ENCODE peak calls at places on chromosomes 5 and 9, in eight cellular contexts. S is A549; C is fibroblast of mammary gland; Z is choroid plexus epithelial cell; Q is Panc1; O is suprapubic skin; P is bronchial epithelial cell; Y is CD4-positive, CD25-positive, alpha-beta regulatory T cell. T is an unnamed sample.

GRCh38 chr5:84693256-84693655 is 308.6 kb upstream of the EDIL3 start:
- DNase-seq in S (no peak), C (no peak), Z (no peak), Q (no peak), O (no peak), P (no peak), Y (no peak), T (no peak)

GRCh38 chr5:134139891-134140469 is 25.5 kb downstream of the TCF7 start:
- DNase-seq in S (no peak), C (no peak), Z (no peak), Q (no peak), O (no peak), P (no peak), Y (no peak), T (peak; percentile 38)

GRCh38 chr9:96139592-96140251 is 162.3 kb downstream of the HSD17B3 start:
- DNase-seq in S (peak; percentile 48), C (peak; percentile 95), Z (peak; percentile 93), Q (no peak), O (peak; percentile 75), P (peak; percentile 61), Y (no peak), T (peak; percentile 85)

GRCh38 chr9:132372177-132373095 is 17.6 kb upstream of the SETX start:
- DNase-seq in S (peak; percentile 29), C (no peak), Z (peak; percentile 45), Q (no peak), O (no peak), P (peak; percentile 52), Y (peak; percentile 16), T (no peak)

GRCh38 chr9:93451762-93452709 is 551 bp downstream of the FAM120A start:
- DNase-seq in S (peak; percentile 62), C (no peak), Z (peak; percentile 48), Q (no peak), O (no peak), P (no peak), Y (peak; percentile 70), T (peak; percentile 76)

GRCh38 chr5:149325166-149325735 is 20.0 kb upstream of the GRPEL2 start:
- DNase-seq in S (no peak), C (peak; percentile 29), Z (peak; percentile 37), Q (no peak), O (no peak), P (peak; percentile 91), Y (no peak), T (no peak)

GRCh38 chr5:96533371-96533770 is 100.3 kb upstream of the PCSK1 start:
- DNase-seq in S (no peak), C (no peak), Z (no peak), Q (no peak), O (no peak), P (no peak), Y (no peak), T (no peak)

GRCh38 chr5:73899055-73899454 is 273.1 kb downstream of the ARHGEF28 start:
- DNase-seq in S (no peak), C (no peak), Z (no peak), Q (no peak), O (no peak), P (no peak), Y (peak; percentile 8), T (no peak)

GRCh38 chr9:20980713-20981481 is 50.5 kb downstream of the HACD4 start:
- DNase-seq in S (no peak), C (peak; percentile 88), Z (peak; percentile 80), Q (no peak), O (no peak), P (peak; percentile 29), Y (no peak), T (no peak)

GRCh38 chr5:1836176-1836890 is 35.1 kb downstream of the NDUFS6 start:
- DNase-seq in S (no peak), C (no peak), Z (no peak), Q (no peak), O (no peak), P (no peak), Y (no peak), T (peak; percentile 64)

GRCh38 chr5:102670224-102670836 is 84.8 kb upstream of the PAM start:
- DNase-seq in S (peak; percentile 39), C (peak; percentile 49), Z (peak; percentile 45), Q (no peak), O (no peak), P (no peak), Y (peak; percentile 4), T (no peak)

GRCh38 chr5:153969563-153969895 is 69.2 kb downstream of the FAM114A2 start:
- DNase-seq in S (no peak), C (no peak), Z (no peak), Q (no peak), O (no peak), P (no peak), Y (no peak), T (no peak)

GRCh38 chr5:153960269-153961215 is 78.2 kb downstream of the FAM114A2 start:
- DNase-seq in S (no peak), C (peak; percentile 34), Z (no peak), Q (no peak), O (no peak), P (no peak), Y (peak; percentile 30), T (no peak)

GRCh38 chr5:153968761-153969562 is 69.7 kb downstream of the FAM114A2 start:
- DNase-seq in S (no peak), C (no peak), Z (no peak), Q (no peak), O (no peak), P (no peak), Y (no peak), T (no peak)

GRCh38 chr5:153964201-153965101 is 74.3 kb downstream of the FAM114A2 start:
- DNase-seq in S (no peak), C (no peak), Z (no peak), Q (no peak), O (no peak), P (no peak), Y (no peak), T (no peak)

GRCh38 chr5:153965102-153965645 is 73.5 kb downstream of the FAM114A2 start:
- DNase-seq in S (peak; percentile 59), C (peak; percentile 60), Z (peak; percentile 74), Q (peak; percentile 45), O (no peak), P (peak; percentile 31), Y (peak; percentile 45), T (no peak)
- H3K4me3 ChIP-seq in S (no peak overlapping the region), C (peak overlapping the region; percentile 20), Z (peak overlapping the region; percentile 38), Q (peak overlapping the region; percentile 29), O (no peak overlapping the region), P (no peak overlapping the region), Y (no peak overlapping the region), T (peak overlapping the region; percentile 47)

DNA sequence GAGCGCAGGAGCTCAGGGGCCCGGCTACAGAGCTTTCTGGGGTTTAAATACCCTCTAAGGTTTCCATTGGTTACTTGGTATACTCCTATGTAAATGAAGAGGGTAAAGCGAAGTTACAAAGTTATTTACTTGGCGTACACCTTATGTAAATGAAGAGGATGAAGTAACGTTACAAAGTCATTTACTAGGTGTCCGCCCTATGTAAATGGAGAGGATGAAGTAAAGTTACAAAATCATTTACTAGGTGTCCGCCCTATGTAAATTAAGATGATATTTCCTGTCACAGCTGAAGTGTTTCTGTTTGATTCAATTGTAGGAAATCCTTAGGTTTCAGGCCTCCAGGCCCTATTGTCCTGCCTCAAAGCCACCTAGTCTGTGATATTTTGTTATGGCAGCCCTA is 358.2 kb downstream of the MTRR start:
- DNase-seq in S (no peak), C (no peak), Z (no peak), Q (no peak), O (no peak), P (no peak), Y (no peak), T (no peak)
- H3K4me3 ChIP-seq in S (no peak overlapping the region), C (no peak overlapping the region), Z (no peak overlapping the region), Q (no peak overlapping the region), O (no peak overlapping the region), P (no peak overlapping the region), Y (no peak overlapping the region), T (no peak overlapping the region)

GRCh38 chr9:123999668-124000067 is 11.9 kb upstream of the LHX2 start:
- DNase-seq in S (no peak), C (no peak), Z (no peak), Q (no peak), O (no peak), P (no peak), Y (no peak), T (no peak)

GRCh38 chr9:124000784-124001444 is 10.7 kb upstream of the LHX2 start:
- DNase-seq in S (no peak), C (no peak), Z (no peak), Q (no peak), O (no peak), P (no peak), Y (no peak), T (no peak)

GRCh38 chr9:123998970-123999621 is 12.5 kb upstream of the LHX2 start:
- DNase-seq in S (no peak), C (no peak), Z (no peak), Q (no peak), O (no peak), P (no peak), Y (no peak), T (no peak)

GRCh38 chr9:124001445-124001799 is 10.1 kb upstream of the LHX2 start:
- DNase-seq in S (no peak), C (no peak), Z (no peak), Q (no peak), O (no peak), P (no peak), Y (no peak), T (no peak)

DNA sequence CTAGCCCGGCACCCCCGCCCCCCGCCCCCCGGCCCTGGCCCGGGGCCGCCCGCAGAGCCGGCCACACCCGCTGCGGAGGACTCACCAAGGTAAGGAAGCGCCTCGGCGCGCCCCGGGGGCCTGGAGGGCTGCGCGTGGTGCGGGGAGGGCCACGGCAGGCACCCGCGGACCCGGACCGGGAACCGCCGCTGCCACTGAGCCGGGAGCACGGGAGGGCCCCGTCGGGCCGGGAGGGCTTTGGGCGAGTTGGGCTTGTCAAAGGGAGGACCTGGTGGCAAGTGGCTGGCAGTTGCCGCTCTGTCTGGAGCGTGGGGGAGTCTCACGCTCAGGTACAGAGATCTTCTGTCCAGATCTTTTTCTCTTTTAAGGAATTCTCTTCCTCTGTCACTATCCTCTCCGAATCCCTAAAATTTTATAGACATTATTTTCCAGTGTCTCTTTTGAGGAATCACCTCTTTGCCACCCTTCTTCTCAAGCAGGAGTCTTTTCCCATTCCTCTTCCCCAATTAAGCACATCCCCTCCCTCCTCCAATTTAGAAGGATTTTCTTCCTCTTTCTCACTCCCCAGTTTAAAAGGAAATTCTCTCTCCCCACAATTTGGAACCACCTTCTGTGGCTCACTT is 11.3 kb upstream of the LHX2 start:
- DNase-seq in S (no peak), C (no peak), Z (no peak), Q (no peak), O (no peak), P (no peak), Y (no peak), T (no peak)
- H3K4me3 ChIP-seq in S (peak overlapping the region; percentile 70), C (no peak overlapping the region), Z (no peak overlapping the region), Q (no peak overlapping the region), O (peak overlapping the region; percentile 32), P (no peak overlapping the region), Y (no peak overlapping the region), T (peak overlapping the region; percentile 66)

DNA sequence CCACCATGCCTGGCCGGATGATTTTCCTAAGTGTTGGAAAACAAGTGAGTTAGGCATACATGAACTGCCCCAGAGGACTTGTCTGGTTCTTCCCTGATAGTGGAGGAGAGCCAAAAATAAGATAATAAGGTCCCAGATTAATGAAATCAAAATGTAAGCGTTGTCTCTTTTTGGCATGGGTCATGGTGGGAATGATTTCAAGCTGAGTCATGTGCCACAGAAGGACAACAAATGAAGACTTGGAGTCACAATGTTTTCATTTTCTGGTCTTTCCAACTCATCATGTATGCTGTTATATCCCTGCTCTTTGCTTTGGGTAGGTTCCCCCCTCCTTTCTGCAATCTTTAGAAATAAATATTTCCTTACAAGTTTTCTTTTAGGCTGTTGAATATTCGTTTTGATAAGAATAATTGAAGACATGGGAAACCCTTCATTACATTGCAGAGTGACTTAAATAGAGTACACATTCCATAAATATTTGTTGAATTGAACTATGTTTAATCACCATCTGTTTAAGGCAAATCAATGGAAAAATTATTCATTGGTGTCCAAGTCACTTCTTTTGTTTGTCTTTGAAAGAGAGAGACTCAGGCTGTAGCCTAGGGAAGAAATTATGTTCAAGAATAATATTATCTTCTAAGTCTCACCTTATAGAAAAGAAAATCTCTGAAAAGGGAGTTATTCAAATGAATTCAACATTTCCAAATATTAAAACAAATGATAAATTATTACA is 196.3 kb downstream of the CSNK1G3 start:
- DNase-seq in S (peak; percentile 20), C (peak; percentile 98), Z (peak; percentile 75), Q (no peak), O (no peak), P (peak; percentile 39), Y (no peak), T (no peak)
- H3K4me3 ChIP-seq in S (no peak overlapping the region), C (no peak overlapping the region), Z (no peak overlapping the region), Q (no peak overlapping the region), O (no peak overlapping the region), P (no peak overlapping the region), Y (no peak overlapping the region), T (no peak overlapping the region)